ENCODE peak calls at places on chromosomes 2 and 18, in nine cellular contexts. B is fibroblast of mammary gland, G is dorsolateral prefrontal cortex, Q is A549, R is AG10803, D is lower lobe of right lung, O is IMR-90, N is astrocyte of the spinal cord, S is PC-3. X is an unnamed sample.

GRCh38 chr18:31156831-31157763 is 5.6 kb downstream of the DSC1 start:
- DNase-seq in B (no peak), G (no peak), Q (no peak), R (no peak), D (no peak), O (no peak), N (no peak), S (peak; percentile 74), X (peak; percentile 48)

GRCh38 chr2:229104863-229105468 is 166.1 kb downstream of the PID1 start:
- DNase-seq in B (no peak), G (no peak), Q (no peak), R (no peak), D (no peak), O (no peak), N (no peak), S (no peak), X (no peak)

GRCh38 chr2:70536517-70537060 is 17.0 kb downstream of the TGFA start:
- DNase-seq in B (no peak), G (no peak), Q (no peak), R (no peak), D (no peak), O (no peak), N (no peak), S (peak; percentile 69), X (no peak)

GRCh38 chr2:234930397-234930796 is 21.4 kb upstream of the SH3BP4 start:
- DNase-seq in B (no peak), G (no peak), Q (no peak), R (no peak), D (no peak), O (no peak), N (no peak), S (no peak), X (no peak)

GRCh38 chr2:46339676-46340459 is 42.7 kb downstream of the EPAS1 start:
- DNase-seq in B (peak; percentile 75), G (no peak), Q (no peak), R (no peak), D (no peak), O (peak; percentile 73), N (no peak), S (no peak), X (no peak)

GRCh38 chr2:140085674-140086073 is 1305.5 kb upstream of the NXPH2 start:
- DNase-seq in B (peak; percentile 7), G (no peak), Q (no peak), R (no peak), D (no peak), O (no peak), N (peak; percentile 4), S (peak; percentile 40), X (no peak)

GRCh38 chr2:229910832-229911412 is 10.9 kb downstream of the TRIP12 start:
- DNase-seq in B (peak; percentile 43), G (no peak), Q (peak; percentile 31), R (no peak), D (no peak), O (no peak), N (no peak), S (peak; percentile 20), X (no peak)

GRCh38 chr2:232321817-232322559 is 56.6 kb upstream of the ALPP start:
- DNase-seq in B (no peak), G (peak; percentile 16), Q (no peak), R (no peak), D (no peak), O (no peak), N (no peak), S (no peak), X (no peak)

GRCh38 chr18:77129150-77129551 is 3.4 kb downstream of the MBP start:
- DNase-seq in B (peak; percentile 98), G (no peak), Q (no peak), R (peak; percentile 95), D (no peak), O (peak; percentile 68), N (peak; percentile 96), S (peak; percentile 59), X (peak; percentile 94)

GRCh38 chr18:31281437-31281836 is 36.5 kb upstream of the DSG1 start:
- DNase-seq in B (no peak), G (no peak), Q (no peak), R (no peak), D (no peak), O (no peak), N (no peak), S (no peak), X (no peak)

GRCh38 chr2:136051725-136052048 is 66.3 kb upstream of the DARS1 start:
- DNase-seq in B (no peak), G (no peak), Q (no peak), R (no peak), D (no peak), O (no peak), N (no peak), S (no peak), X (no peak)

GRCh38 chr2:26892133-26892532 is 44.2 kb downstream of the DPYSL5 start:
- DNase-seq in B (no peak), G (no peak), Q (no peak), R (no peak), D (no peak), O (no peak), N (no peak), S (no peak), X (no peak)

GRCh38 chr2:42964444-42965081 is 172.2 kb upstream of the HAAO start:
- DNase-seq in B (peak; percentile 97), G (no peak), Q (no peak), R (peak; percentile 99), D (peak; percentile 65), O (peak; percentile 98), N (peak; percentile 97), S (peak; percentile 78), X (no peak)

GRCh38 chr2:104476075-104476474 is 377.8 kb upstream of the POU3F3 start:
- DNase-seq in B (no peak), G (no peak), Q (no peak), R (no peak), D (no peak), O (no peak), N (no peak), S (no peak), X (no peak)

GRCh38 chr18:57771183-57771582 is 31.9 kb downstream of the ATP8B1 start:
- DNase-seq in B (no peak), G (no peak), Q (peak; percentile 68), R (no peak), D (no peak), O (no peak), N (no peak), S (peak; percentile 88), X (no peak)

GRCh38 chr2:190911813-190912212 is 31.2 kb downstream of the GLS start:
- DNase-seq in B (peak; percentile 22), G (no peak), Q (peak; percentile 29), R (no peak), D (no peak), O (peak; percentile 76), N (no peak), S (peak; percentile 54), X (no peak)

GRCh38 chr2:39008663-39009062 is 112.2 kb downstream of the SOS1 start:
- DNase-seq in B (peak; percentile 16), G (no peak), Q (no peak), R (peak; percentile 2), D (no peak), O (peak; percentile 27), N (peak; percentile 15), S (no peak), X (no peak)

GRCh38 chr18:49007663-49008062 is 56.9 kb upstream of the SMAD7 start:
- DNase-seq in B (no peak), G (no peak), Q (no peak), R (no peak), D (no peak), O (no peak), N (no peak), S (no peak), X (no peak)

GRCh38 chr2:140695163-140695562 is 1435.7 kb downstream of the LRP1B start:
- DNase-seq in B (peak; percentile 76), G (no peak), Q (peak; percentile 45), R (peak; percentile 60), D (no peak), O (peak; percentile 62), N (peak; percentile 25), S (peak; percentile 81), X (peak; percentile 19)

GRCh38 chr2:215431290-215431689 is 4.6 kb downstream of the FN1 start:
- DNase-seq in B (peak; percentile 29), G (no peak), Q (no peak), R (peak; percentile 22), D (no peak), O (no peak), N (no peak), S (no peak), X (no peak)
- H3K4me3 ChIP-seq in B (peak overlapping the region; percentile 81), G (no peak overlapping the region), Q (no peak overlapping the region), R (peak overlapping the region; percentile 89), D (no peak overlapping the region), O (no peak overlapping the region), N (peak overlapping the region; percentile 95), S (no peak overlapping the region), X (peak overlapping the region; percentile 78)

GRCh38 chr2:9102861-9103662 is 99.6 kb upstream of the MBOAT2 start:
- DNase-seq in B (no peak), G (no peak), Q (no peak), R (no peak), D (no peak), O (no peak), N (no peak), S (peak; percentile 79), X (no peak)
- TF ChIP-seq CTCF in B (no peak), G (no peak), Q (no peak), R (no peak), D (no peak), O (no peak), N (no peak), S (no peak), X (peak; percentile 25)

DNA sequence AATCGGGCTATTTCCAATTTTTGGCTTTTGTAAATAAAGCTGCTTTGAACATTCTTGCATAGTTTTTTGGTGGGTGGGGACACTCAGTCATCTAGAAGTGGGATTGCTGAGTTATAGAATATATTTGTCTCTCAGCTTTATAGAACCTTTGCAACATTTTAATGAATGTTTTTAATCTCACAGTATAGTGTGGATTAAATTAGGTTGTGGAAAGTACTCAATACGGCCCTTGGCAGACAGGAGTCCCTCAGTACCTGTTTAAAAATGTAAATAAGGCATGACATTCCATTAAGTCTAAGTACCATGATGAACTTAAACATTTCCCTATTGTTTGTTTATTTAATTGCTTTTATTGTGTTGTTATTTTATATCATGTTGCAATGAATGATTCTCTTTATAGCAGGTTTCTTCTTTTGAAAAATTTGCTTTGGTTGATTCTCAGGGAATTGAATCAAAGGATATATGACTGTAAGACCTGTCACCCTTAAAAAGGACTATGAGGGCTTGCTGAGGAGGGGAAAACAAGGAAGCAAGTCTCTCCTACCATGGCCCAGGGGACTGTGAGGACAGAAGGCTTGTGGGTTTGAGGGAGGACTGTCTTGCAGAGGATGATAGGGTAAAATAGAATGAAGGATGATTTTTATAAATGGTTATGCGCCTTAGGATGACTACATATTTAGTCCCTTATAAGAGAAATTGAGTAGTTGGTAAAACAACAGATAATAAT is 165.1 kb downstream of the RPIA start:
- DNase-seq in B (no peak), G (no peak), Q (no peak), R (no peak), D (no peak), O (no peak), N (no peak), S (no peak), X (no peak)
- H3K4me3 ChIP-seq in B (no peak overlapping the region), G (no peak overlapping the region), Q (no peak overlapping the region), R (no peak overlapping the region), D (no peak overlapping the region), O (no peak overlapping the region), N (no peak overlapping the region), S (no peak overlapping the region), X (no peak overlapping the region)

DNA sequence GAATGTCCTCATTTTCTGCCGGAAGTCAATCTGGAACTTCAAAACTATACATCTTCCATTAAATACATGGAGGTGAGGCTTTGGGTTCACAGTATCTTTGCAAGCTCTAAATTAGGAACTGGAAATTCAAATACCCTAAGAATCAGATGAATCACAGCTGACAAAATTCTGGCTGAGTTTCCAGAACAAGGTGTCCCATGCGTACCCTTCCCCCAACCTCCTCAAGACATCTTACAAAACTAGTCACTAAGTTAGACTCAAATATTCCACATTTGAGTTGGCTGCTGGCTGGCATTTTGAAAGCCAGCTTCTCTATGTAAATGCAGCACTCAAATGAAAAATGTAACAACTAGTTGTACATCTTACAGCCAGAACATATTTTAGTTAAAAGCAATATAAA is 131.0 kb upstream of the ARL5A start:
- DNase-seq in B (peak; percentile 10), G (no peak), Q (no peak), R (no peak), D (no peak), O (no peak), N (no peak), S (no peak), X (no peak)
- TF ChIP-seq CTCF in B (no peak), G (no peak), Q (no peak), R (no peak), D (no peak), O (no peak), N (no peak), S (no peak), X (no peak)